ENCODE peak calls at places on chromosome 7, in nine cellular contexts. One of them, this sample, is unnamed.

GRCh38 chr7:128796325-128796724 is 4.6 kb downstream of the CCDC136 start:
- DNase-seq in adrenal gland: no peak
- DNase-seq in psoas muscle: no peak
- DNase-seq in left ventricle myocardium inferior: no peak
- DNase-seq in lower leg skin: peak
- DNase-seq in stimulated activated CD4-positive, alpha-beta T cell treated with anti-CD3 and anti-CD28 coated beads, Interleukin-4, amount 100 ng/mL, for 48 hours: no peak
- DNase-seq in effector memory CD8-positive, alpha-beta T cell: no peak
- DNase-seq in caudate nucleus: no peak
- DNase-seq in mesenteric fat pad: peak
- DNase-seq in this sample: peak

GRCh38 chr7:17184805-17185689 is 113.4 kb upstream of the AHR start:
- DNase-seq in stimulated activated CD4-positive, alpha-beta T cell treated with anti-CD3 and anti-CD28 coated beads, Interleukin-4, amount 100 ng/mL, for 48 hours: no peak
- DNase-seq in mesenteric fat pad: no peak
- DNase-seq in psoas muscle: no peak
- DNase-seq in lower leg skin: no peak
- DNase-seq in adrenal gland: no peak
- DNase-seq in caudate nucleus: no peak
- DNase-seq in effector memory CD8-positive, alpha-beta T cell: no peak
- DNase-seq in left ventricle myocardium inferior: no peak
- DNase-seq in this sample: no peak

GRCh38 chr7:158649279-158649678 is 55.3 kb downstream of the NCAPG2 start:
- DNase-seq in adrenal gland: peak
- DNase-seq in left ventricle myocardium inferior: no peak
- DNase-seq in caudate nucleus: no peak
- DNase-seq in effector memory CD8-positive, alpha-beta T cell: no peak
- DNase-seq in stimulated activated CD4-positive, alpha-beta T cell treated with anti-CD3 and anti-CD28 coated beads, Interleukin-4, amount 100 ng/mL, for 48 hours: no peak
- DNase-seq in mesenteric fat pad: no peak
- DNase-seq in psoas muscle: no peak
- DNase-seq in lower leg skin: no peak
- DNase-seq in this sample: peak

GRCh38 chr7:12898004-12898403 is 210.6 kb downstream of the ARL4A start:
- DNase-seq in mesenteric fat pad: no peak
- DNase-seq in psoas muscle: no peak
- DNase-seq in caudate nucleus: no peak
- DNase-seq in lower leg skin: no peak
- DNase-seq in stimulated activated CD4-positive, alpha-beta T cell treated with anti-CD3 and anti-CD28 coated beads, Interleukin-4, amount 100 ng/mL, for 48 hours: no peak
- DNase-seq in adrenal gland: no peak
- DNase-seq in effector memory CD8-positive, alpha-beta T cell: no peak
- DNase-seq in left ventricle myocardium inferior: no peak
- DNase-seq in this sample: no peak

GRCh38 chr7:112985377-112985987 is 101.1 kb downstream of the GPR85 start:
- DNase-seq in adrenal gland: no peak
- DNase-seq in caudate nucleus: no peak
- DNase-seq in mesenteric fat pad: no peak
- DNase-seq in effector memory CD8-positive, alpha-beta T cell: no peak
- DNase-seq in left ventricle myocardium inferior: no peak
- DNase-seq in stimulated activated CD4-positive, alpha-beta T cell treated with anti-CD3 and anti-CD28 coated beads, Interleukin-4, amount 100 ng/mL, for 48 hours: no peak
- DNase-seq in lower leg skin: no peak
- DNase-seq in psoas muscle: no peak
- DNase-seq in this sample: no peak

GRCh38 chr7:81501220-81501619 is 268.6 kb downstream of the HGF start:
- DNase-seq in mesenteric fat pad: no peak
- DNase-seq in psoas muscle: no peak
- DNase-seq in effector memory CD8-positive, alpha-beta T cell: no peak
- DNase-seq in left ventricle myocardium inferior: no peak
- DNase-seq in adrenal gland: no peak
- DNase-seq in stimulated activated CD4-positive, alpha-beta T cell treated with anti-CD3 and anti-CD28 coated beads, Interleukin-4, amount 100 ng/mL, for 48 hours: no peak
- DNase-seq in caudate nucleus: no peak
- DNase-seq in lower leg skin: no peak
- DNase-seq in this sample: peak

GRCh38 chr7:110157631-110158362 is 933.1 kb upstream of the LRRN3 start:
- DNase-seq in effector memory CD8-positive, alpha-beta T cell: no peak
- DNase-seq in adrenal gland: no peak
- DNase-seq in mesenteric fat pad: no peak
- DNase-seq in stimulated activated CD4-positive, alpha-beta T cell treated with anti-CD3 and anti-CD28 coated beads, Interleukin-4, amount 100 ng/mL, for 48 hours: no peak
- DNase-seq in lower leg skin: no peak
- DNase-seq in psoas muscle: no peak
- DNase-seq in caudate nucleus: no peak
- DNase-seq in left ventricle myocardium inferior: no peak
- DNase-seq in this sample: no peak

GRCh38 chr7:67364441-67365017 is 367.9 kb downstream of the TYW1 start:
- DNase-seq in lower leg skin: no peak
- DNase-seq in psoas muscle: peak
- DNase-seq in effector memory CD8-positive, alpha-beta T cell: no peak
- DNase-seq in left ventricle myocardium inferior: no peak
- DNase-seq in mesenteric fat pad: no peak
- DNase-seq in caudate nucleus: no peak
- DNase-seq in stimulated activated CD4-positive, alpha-beta T cell treated with anti-CD3 and anti-CD28 coated beads, Interleukin-4, amount 100 ng/mL, for 48 hours: no peak
- DNase-seq in adrenal gland: peak
- DNase-seq in this sample: no peak

GRCh38 chr7:157460721-157461120 is 123.9 kb downstream of the DNAJB6 start:
- DNase-seq in effector memory CD8-positive, alpha-beta T cell: no peak
- DNase-seq in stimulated activated CD4-positive, alpha-beta T cell treated with anti-CD3 and anti-CD28 coated beads, Interleukin-4, amount 100 ng/mL, for 48 hours: no peak
- DNase-seq in adrenal gland: no peak
- DNase-seq in left ventricle myocardium inferior: no peak
- DNase-seq in psoas muscle: no peak
- DNase-seq in lower leg skin: peak
- DNase-seq in mesenteric fat pad: peak
- DNase-seq in caudate nucleus: no peak
- DNase-seq in this sample: no peak

GRCh38 chr7:82631998-82632397 is 188.4 kb upstream of the CACNA2D1 start:
- DNase-seq in lower leg skin: no peak
- DNase-seq in psoas muscle: no peak
- DNase-seq in left ventricle myocardium inferior: no peak
- DNase-seq in stimulated activated CD4-positive, alpha-beta T cell treated with anti-CD3 and anti-CD28 coated beads, Interleukin-4, amount 100 ng/mL, for 48 hours: no peak
- DNase-seq in effector memory CD8-positive, alpha-beta T cell: no peak
- DNase-seq in adrenal gland: no peak
- DNase-seq in mesenteric fat pad: no peak
- DNase-seq in caudate nucleus: no peak
- DNase-seq in this sample: no peak

GRCh38 chr7:99558306-99559275 is at the start of gene ZNF655:
- DNase-seq in stimulated activated CD4-positive, alpha-beta T cell treated with anti-CD3 and anti-CD28 coated beads, Interleukin-4, amount 100 ng/mL, for 48 hours: peak
- DNase-seq in mesenteric fat pad: peak
- DNase-seq in caudate nucleus: peak
- DNase-seq in lower leg skin: peak
- DNase-seq in psoas muscle: peak
- DNase-seq in effector memory CD8-positive, alpha-beta T cell: peak
- DNase-seq in left ventricle myocardium inferior: peak
- DNase-seq in adrenal gland: peak
- DNase-seq in this sample: peak

GRCh38 chr7:65239707-65240352 is 133.8 kb upstream of the ZNF92 start:
- DNase-seq in mesenteric fat pad: peak
- DNase-seq in psoas muscle: no peak
- DNase-seq in effector memory CD8-positive, alpha-beta T cell: no peak
- DNase-seq in left ventricle myocardium inferior: no peak
- DNase-seq in lower leg skin: no peak
- DNase-seq in caudate nucleus: no peak
- DNase-seq in adrenal gland: peak
- DNase-seq in stimulated activated CD4-positive, alpha-beta T cell treated with anti-CD3 and anti-CD28 coated beads, Interleukin-4, amount 100 ng/mL, for 48 hours: no peak
- DNase-seq in this sample: no peak

GRCh38 chr7:47714669-47715607 is 133.0 kb upstream of the TNS3 start:
- DNase-seq in psoas muscle: no peak
- DNase-seq in effector memory CD8-positive, alpha-beta T cell: no peak
- DNase-seq in stimulated activated CD4-positive, alpha-beta T cell treated with anti-CD3 and anti-CD28 coated beads, Interleukin-4, amount 100 ng/mL, for 48 hours: no peak
- DNase-seq in adrenal gland: no peak
- DNase-seq in lower leg skin: peak
- DNase-seq in mesenteric fat pad: peak
- DNase-seq in caudate nucleus: no peak
- DNase-seq in left ventricle myocardium inferior: no peak
- DNase-seq in this sample: no peak

GRCh38 chr7:151008511-151009323 is 15.6 kb downstream of the ATG9B start:
- DNase-seq in left ventricle myocardium inferior: peak
- DNase-seq in lower leg skin: peak
- DNase-seq in mesenteric fat pad: no peak
- DNase-seq in stimulated activated CD4-positive, alpha-beta T cell treated with anti-CD3 and anti-CD28 coated beads, Interleukin-4, amount 100 ng/mL, for 48 hours: peak
- DNase-seq in adrenal gland: peak
- DNase-seq in caudate nucleus: no peak
- DNase-seq in effector memory CD8-positive, alpha-beta T cell: peak
- DNase-seq in psoas muscle: peak
- DNase-seq in this sample: no peak

GRCh38 chr7:119270045-119270464 is 1002.9 kb upstream of the KCND2 start:
- DNase-seq in psoas muscle: peak
- DNase-seq in effector memory CD8-positive, alpha-beta T cell: no peak
- DNase-seq in adrenal gland: peak
- DNase-seq in left ventricle myocardium inferior: no peak
- DNase-seq in stimulated activated CD4-positive, alpha-beta T cell treated with anti-CD3 and anti-CD28 coated beads, Interleukin-4, amount 100 ng/mL, for 48 hours: no peak
- DNase-seq in caudate nucleus: no peak
- DNase-seq in lower leg skin: peak
- DNase-seq in mesenteric fat pad: no peak
- DNase-seq in this sample: peak

GRCh38 chr7:111755388-111755787 is 193.1 kb upstream of the IMMP2L start:
- DNase-seq in adrenal gland: no peak
- DNase-seq in left ventricle myocardium inferior: no peak
- DNase-seq in mesenteric fat pad: no peak
- DNase-seq in psoas muscle: no peak
- DNase-seq in stimulated activated CD4-positive, alpha-beta T cell treated with anti-CD3 and anti-CD28 coated beads, Interleukin-4, amount 100 ng/mL, for 48 hours: no peak
- DNase-seq in caudate nucleus: no peak
- DNase-seq in effector memory CD8-positive, alpha-beta T cell: no peak
- DNase-seq in lower leg skin: no peak
- DNase-seq in this sample: no peak

GRCh38 chr7:13912740-13913320 is 76.6 kb downstream of the ETV1 start:
- DNase-seq in stimulated activated CD4-positive, alpha-beta T cell treated with anti-CD3 and anti-CD28 coated beads, Interleukin-4, amount 100 ng/mL, for 48 hours: no peak
- DNase-seq in mesenteric fat pad: no peak
- DNase-seq in adrenal gland: peak
- DNase-seq in lower leg skin: no peak
- DNase-seq in left ventricle myocardium inferior: no peak
- DNase-seq in caudate nucleus: no peak
- DNase-seq in effector memory CD8-positive, alpha-beta T cell: no peak
- DNase-seq in psoas muscle: no peak
- DNase-seq in this sample: no peak

GRCh38 chr7:99860281-99861127 is 16.3 kb downstream of the OR2AE1 start:
- DNase-seq in left ventricle myocardium inferior: no peak
- DNase-seq in mesenteric fat pad: no peak
- DNase-seq in lower leg skin: no peak
- DNase-seq in caudate nucleus: no peak
- DNase-seq in stimulated activated CD4-positive, alpha-beta T cell treated with anti-CD3 and anti-CD28 coated beads, Interleukin-4, amount 100 ng/mL, for 48 hours: no peak
- DNase-seq in adrenal gland: peak
- DNase-seq in effector memory CD8-positive, alpha-beta T cell: no peak
- DNase-seq in psoas muscle: peak
- DNase-seq in this sample: peak

GRCh38 chr7:54841772-54842707 is 83.0 kb upstream of the SEC61G start:
- DNase-seq in caudate nucleus: no peak
- DNase-seq in left ventricle myocardium inferior: peak
- DNase-seq in stimulated activated CD4-positive, alpha-beta T cell treated with anti-CD3 and anti-CD28 coated beads, Interleukin-4, amount 100 ng/mL, for 48 hours: no peak
- DNase-seq in effector memory CD8-positive, alpha-beta T cell: no peak
- DNase-seq in mesenteric fat pad: no peak
- DNase-seq in adrenal gland: no peak
- DNase-seq in psoas muscle: peak
- DNase-seq in lower leg skin: no peak
- DNase-seq in this sample: peak